ENCODE peak calls at places on chromosomes 6 and 20, in five cellular contexts. Q is tibial nerve, N is uterus, A is IMR-90, H is prostate gland. Y is an unnamed sample.

GRCh38 chr20:20362774-20363435 is 5.0 kb upstream of the INSM1 start:
- DNase-seq in A (no peak), N (no peak), Q (no peak), H (no peak), Y (no peak)

GRCh38 chr6:44235891-44236516 is 10.9 kb upstream of the HSP90AB1 start:
- DNase-seq in H (no peak), A (no peak), N (no peak), Q (no peak), Y (no peak)

GRCh38 chr20:7161690-7162089 is 394.2 kb downstream of the BMP2 start:
- DNase-seq in A (no peak), Q (no peak), H (no peak), N (no peak), Y (no peak)

GRCh38 chr20:51926670-51927305 is 124.5 kb upstream of the SALL4 start:
- DNase-seq in A (no peak), H (no peak), N (no peak), Q (no peak), Y (no peak)

GRCh38 chr20:17471606-17472187 is 59.5 kb downstream of the BFSP1 start:
- DNase-seq in N (no peak), A (no peak), H (no peak), Q (no peak), Y (no peak)

GRCh38 chr6:131807644-131808459 is at the start of gene ENPP1:
- DNase-seq in A (peak), N (peak), Q (peak), H (peak), Y (peak)

GRCh38 chr6:168032383-168032760 is 34.9 kb downstream of the KIF25 start:
- DNase-seq in N (no peak), A (peak), H (no peak), Q (no peak), Y (no peak)

GRCh38 chr20:57718490-57719009 is 8.7 kb upstream of the PMEPA1 start:
- DNase-seq in A (peak), N (peak), H (peak), Q (peak), Y (peak)

GRCh38 chr20:645318-646106 is 7.5 kb downstream of the SRXN1 start:
- DNase-seq in A (peak), Q (peak), N (peak), H (peak), Y (peak)

GRCh38 chr6:88945596-88945995 is 17.8 kb downstream of the RNGTT start:
- DNase-seq in H (no peak), A (no peak), N (no peak), Q (no peak), Y (no peak)

GRCh38 chr6:44925100-44925739 is 402.9 kb upstream of the RUNX2 start:
- DNase-seq in A (peak), N (no peak), H (no peak), Q (no peak), Y (no peak)

GRCh38 chr6:147782302-147782701 is 273.8 kb downstream of the SAMD5 start:
- DNase-seq in N (no peak), A (peak), H (no peak), Q (no peak), Y (no peak)

GRCh38 chr6:29479560-29479959 is 8.2 kb downstream of the MAS1L start:
- DNase-seq in N (no peak), Q (no peak), H (no peak), A (no peak), Y (no peak)

GRCh38 chr6:149190228-149190831 is 127.2 kb upstream of the TAB2 start:
- DNase-seq in N (no peak), Q (peak), H (peak), A (peak), Y (no peak)

GRCh38 chr6:117561128-117561527 is 41.2 kb downstream of the GOPC start:
- DNase-seq in Q (no peak), H (no peak), A (peak), N (no peak), Y (no peak)

GRCh38 chr20:54176610-54177009 is 2.8 kb upstream of the CYP24A1 start:
- DNase-seq in N (no peak), H (no peak), Q (no peak), A (no peak), Y (no peak)

GRCh38 chr20:48431635-48432034 is 396.2 kb downstream of the PREX1 start:
- DNase-seq in N (no peak), Q (no peak), A (no peak), H (no peak), Y (no peak)

GRCh38 chr6:107607109-107607508 is 117.2 kb downstream of the SOBP start:
- DNase-seq in Q (no peak), A (no peak), H (no peak), N (peak), Y (no peak)

GRCh38 chr20:43840382-43841070 is 74.1 kb upstream of the TOX2 start:
- DNase-seq in Q (no peak), H (no peak), N (no peak), A (peak), Y (no peak)

GRCh38 chr20:5495939-5496338 is 179.2 kb upstream of the PROKR2 start:
- DNase-seq in N (no peak), Q (no peak), H (no peak), A (no peak), Y (no peak)

GRCh38 chr6:169832247-169832948 is 81.0 kb downstream of the ERMARD start:
- DNase-seq in H (peak), Q (no peak), A (peak), N (no peak), Y (no peak)

GRCh38 chr20:49649672-49650071 is 64.0 kb downstream of the B4GALT5 start:
- DNase-seq in Q (no peak), N (no peak), A (no peak), H (no peak), Y (no peak)
- TF ChIP-seq POLR2A in Q (no peak), N (no peak), A (no peak), H (no peak), Y (no peak)

GRCh38 chr6:113642714-113643442 is 214.3 kb upstream of the MARCKS start:
- DNase-seq in H (peak), N (no peak), Q (no peak), A (peak), Y (no peak)

GRCh38 chr6:113645576-113645970 is 211.6 kb upstream of the MARCKS start:
- DNase-seq in N (no peak), Q (no peak), H (peak), A (peak), Y (peak)

GRCh38 chr6:113645986-113646385 is 211.2 kb upstream of the MARCKS start:
- DNase-seq in N (no peak), H (no peak), Q (no peak), A (no peak), Y (no peak)

GRCh38 chr6:113646701-113647100 is 210.4 kb upstream of the MARCKS start:
- DNase-seq in H (no peak), N (no peak), A (no peak), Q (no peak), Y (no peak)

DNA sequence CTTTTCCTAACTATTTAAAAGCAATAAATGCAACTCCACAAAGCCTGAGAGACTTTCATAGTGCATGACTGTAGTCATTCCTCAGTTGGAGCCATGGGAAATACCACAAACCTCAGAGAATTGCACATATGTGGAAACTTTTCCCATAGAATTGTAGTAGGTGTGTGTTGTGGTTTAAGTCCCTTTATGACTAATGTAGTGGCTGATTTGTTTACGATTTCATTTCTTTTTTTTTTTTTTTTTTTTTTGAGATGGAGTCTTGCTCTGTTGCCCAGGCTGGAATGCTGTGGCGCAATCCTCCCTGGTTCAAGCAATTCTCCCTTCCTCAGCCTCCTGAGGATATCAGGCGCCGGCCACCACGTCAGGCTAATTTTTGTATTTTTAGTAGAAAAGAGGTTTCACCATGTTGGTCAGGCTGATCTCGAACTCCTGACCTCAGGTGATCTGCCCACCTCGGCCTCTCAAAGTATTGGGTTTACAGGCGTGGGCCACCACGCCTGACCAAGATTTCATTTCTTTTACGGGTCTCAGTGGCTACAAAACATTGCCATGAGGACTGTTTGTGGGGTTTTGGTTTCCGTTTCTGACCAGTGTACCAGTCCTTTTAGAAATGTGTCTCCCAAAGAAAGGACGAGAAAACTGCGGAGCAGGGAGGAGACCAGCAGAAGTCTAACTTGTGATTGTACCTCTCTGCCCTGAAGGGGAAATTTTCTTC is 212.1 kb upstream of the MARCKS start:
- DNase-seq in H (no peak), N (no peak), A (peak), Q (no peak), Y (no peak)
- H3K27ac ChIP-seq in H (peak), N (peak), A (peak), Q (no peak), Y (peak)

GRCh38 chr20:49812463-49813304 is at the start of gene SLC9A8:
- DNase-seq in H (peak), N (peak), A (peak), Q (peak), Y (peak)
- TF ChIP-seq POLR2A in H (peak), N (peak), A (peak), Q (peak), Y (peak)

DNA sequence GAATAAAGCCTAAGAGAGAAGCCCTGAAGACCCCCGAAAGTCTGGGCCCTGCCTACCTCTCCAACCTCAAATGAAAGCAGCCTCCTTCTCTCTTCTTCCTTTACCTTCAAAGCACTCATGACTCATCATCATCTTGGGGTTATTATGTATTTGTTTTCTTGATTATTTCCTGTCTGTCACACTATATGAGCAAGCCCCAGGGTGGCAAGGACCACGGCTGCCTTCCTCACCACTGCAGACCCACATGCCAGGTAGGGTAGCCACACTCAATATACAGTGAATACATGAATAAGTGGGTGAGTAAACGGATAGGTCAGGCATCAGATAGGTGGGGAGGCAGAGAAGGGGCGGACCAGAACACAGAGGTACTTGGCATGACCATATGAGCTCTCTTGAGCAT is 8.8 kb downstream of the WFDC3 start:
- DNase-seq in N (no peak), H (no peak), Q (no peak), A (peak), Y (no peak)
- H3K27ac ChIP-seq in N (no peak), H (no peak), Q (no peak), A (peak), Y (peak)

DNA sequence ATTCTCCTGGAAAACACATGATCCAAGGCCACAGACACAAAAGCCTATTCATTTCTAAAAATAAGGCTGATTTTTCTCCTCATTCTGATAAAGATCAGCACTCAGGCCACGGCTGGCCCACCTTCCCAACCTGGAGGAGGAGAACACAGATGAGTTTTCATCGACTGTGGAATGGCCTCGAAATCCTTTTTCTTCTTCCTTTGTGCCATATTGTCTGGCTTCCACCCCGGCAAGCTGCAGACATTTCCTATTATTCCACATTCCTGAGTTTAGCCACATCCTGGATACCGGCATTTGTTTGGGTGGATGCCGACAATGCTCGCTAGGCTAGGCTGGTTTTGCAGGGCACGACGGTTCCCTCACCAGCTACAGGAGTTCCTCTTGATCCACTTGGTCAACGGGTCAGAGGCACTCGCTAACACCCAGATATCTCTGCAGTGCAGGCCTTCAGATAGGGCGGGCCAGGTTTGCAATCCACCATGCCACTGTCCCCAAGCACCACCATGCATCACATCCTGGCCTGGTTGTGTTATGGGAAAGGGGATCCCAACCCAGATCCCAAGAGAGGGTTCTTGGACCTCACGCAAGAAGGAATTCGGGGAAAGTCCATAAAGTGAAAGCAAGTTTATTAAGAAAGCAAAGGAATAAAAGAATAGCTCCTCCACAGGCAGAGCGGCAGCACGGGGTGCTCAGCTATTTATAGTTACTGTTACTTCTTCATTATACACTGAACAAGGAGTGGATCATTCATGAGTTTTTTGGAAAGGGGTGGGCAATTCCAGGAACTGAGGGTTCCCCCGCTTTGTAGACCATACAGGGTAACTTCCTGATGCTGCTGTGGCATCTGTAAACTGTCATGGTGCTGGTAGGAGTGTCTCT is 4.2 kb upstream of the CTSZ start:
- DNase-seq in N (no peak), H (peak), Q (no peak), A (peak), Y (peak)
- TF ChIP-seq POLR2A in N (no peak), H (no peak), Q (no peak), A (no peak), Y (no peak)

DNA sequence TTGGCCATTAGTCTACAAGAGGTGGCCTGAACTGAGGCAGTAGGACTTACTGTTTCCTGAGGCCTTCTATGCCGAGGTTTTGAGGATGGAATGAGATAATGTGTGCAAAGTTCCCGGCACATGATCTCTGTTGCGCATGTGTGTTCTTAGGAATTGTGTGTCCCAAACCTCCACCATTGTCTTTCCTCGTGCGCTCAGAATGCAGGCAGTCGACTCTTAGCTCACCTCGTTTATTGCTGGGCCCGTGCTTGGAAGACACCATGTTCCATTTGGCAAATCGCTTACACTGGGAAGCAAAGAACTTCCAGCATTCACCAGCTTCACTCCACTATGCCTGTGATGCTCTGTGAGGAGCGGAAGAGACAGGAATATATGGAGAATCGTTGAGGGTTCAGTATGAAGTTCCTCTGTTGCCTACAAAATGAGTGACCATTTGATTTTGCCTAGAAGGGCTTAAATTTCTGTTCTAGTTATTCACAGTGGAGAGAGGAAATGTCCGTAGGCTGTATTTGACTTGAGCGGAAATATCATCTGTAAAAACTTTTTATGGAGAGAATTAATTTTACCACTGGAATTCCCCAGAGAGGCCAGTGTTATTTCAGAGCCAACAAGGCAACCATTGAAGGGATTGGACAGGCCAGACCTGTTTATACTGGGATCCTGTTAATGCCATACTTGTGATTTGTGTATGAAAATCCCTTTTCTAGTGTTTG is 75.7 kb upstream of the CLDN20 start:
- DNase-seq in A (peak), N (no peak), H (peak), Q (no peak), Y (no peak)
- H3K27ac ChIP-seq in A (peak), N (peak), H (peak), Q (no peak), Y (peak)

DNA sequence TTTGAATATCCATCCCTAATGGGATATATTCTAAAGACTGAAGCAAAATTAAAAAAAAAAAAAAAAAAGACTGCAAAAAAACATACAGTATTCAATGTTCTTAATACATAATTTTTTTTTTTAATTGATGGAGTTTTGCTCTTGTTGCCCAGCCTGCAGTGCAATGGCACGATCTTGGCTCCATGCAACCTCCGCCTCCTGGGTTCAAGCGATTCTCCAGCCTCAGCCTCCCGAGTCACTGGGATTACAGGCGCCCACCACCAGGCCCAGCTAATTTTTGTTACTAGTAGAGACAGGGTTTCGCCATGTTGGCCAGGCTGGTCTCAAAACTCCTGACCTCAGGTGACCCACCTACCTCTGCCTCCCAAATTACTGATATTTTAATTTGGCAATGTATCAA is 29.3 kb downstream of the RANBP9 start:
- DNase-seq in N (no peak), H (no peak), Q (no peak), A (no peak), Y (no peak)
- TF ChIP-seq POLR2A in N (no peak), H (no peak), Q (no peak), A (no peak), Y (no peak)

DNA sequence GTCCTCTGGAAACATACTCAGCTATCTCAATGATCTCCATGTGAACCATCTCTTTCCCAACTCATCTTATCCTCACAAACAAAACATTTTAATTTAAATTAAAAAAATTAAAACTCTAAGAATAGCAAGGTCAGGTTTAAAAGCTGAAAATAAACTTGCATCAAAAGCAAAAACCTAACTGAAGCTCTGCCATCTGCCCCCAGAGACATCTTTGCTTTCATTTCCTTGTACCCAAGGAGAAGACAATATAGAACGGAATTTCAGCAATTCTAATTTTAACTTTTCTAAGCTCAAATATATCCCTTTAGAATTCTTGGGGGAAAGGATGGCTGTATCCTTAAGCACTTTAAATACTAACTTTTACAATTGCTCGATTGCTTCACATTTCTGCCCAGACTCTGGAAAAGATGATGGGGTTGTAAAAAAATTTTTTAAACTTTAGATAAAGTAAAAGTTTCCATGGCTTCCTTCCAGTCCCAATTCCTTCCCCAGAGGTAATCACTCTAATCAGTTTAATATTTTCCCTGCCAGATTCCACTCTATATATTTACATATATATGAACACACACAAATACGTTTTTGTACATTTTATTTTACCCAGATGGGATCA is 69.2 kb upstream of the SMIM29 start:
- DNase-seq in A (peak), N (no peak), H (no peak), Q (no peak), Y (no peak)
- H3K27ac ChIP-seq in A (no peak), N (peak), H (no peak), Q (no peak), Y (no peak)

DNA sequence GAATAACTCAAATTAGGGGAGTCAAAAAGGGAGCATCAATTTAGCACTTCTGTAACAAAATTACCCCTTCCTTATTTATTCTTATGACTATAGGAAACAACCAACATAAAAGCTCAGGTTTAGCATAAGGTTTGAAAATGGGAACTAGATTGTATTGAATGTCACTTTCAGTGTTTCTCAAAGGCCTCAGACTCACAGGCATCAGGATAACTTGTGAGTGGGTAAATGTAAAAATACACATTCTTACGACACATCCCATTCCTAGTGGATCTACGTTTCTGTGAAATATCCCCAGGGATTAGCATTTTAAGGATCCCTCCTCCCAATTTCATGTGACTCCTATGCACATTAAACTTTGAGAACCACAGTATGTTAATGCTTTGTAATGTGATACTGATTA is 114.9 kb downstream of the HS3ST5 start:
- DNase-seq in N (no peak), A (no peak), Q (no peak), H (no peak), Y (no peak)
- TF ChIP-seq POLR2A in N (no peak), A (no peak), Q (no peak), H (no peak), Y (no peak)

GRCh38 chr6:56463443-56463842 is 179.2 kb downstream of the DST start:
- DNase-seq in A (no peak), N (no peak), H (no peak), Q (no peak), Y (no peak)
- H3K27ac ChIP-seq in A (no peak), N (peak), H (no peak), Q (no peak), Y (no peak)